ENCODE peak calls at places on chromosomes 16 and 17, in nine cellular contexts. C, D, K, W, F, N, U, L and B are unnamed samples.

GRCh38 chr16:19559242-19559910 is 3.9 kb downstream of the VPS35L start:
- DNase-seq in C (peak), D (peak), K (no peak), W (peak), F (no peak), N (peak), U (no peak), L (peak), B (peak)

GRCh38 chr17:77606146-77606864 is 352.2 kb upstream of the TNRC6C start:
- DNase-seq in C (no peak), D (no peak), K (no peak), W (no peak), F (no peak), N (peak), U (no peak), L (no peak), B (no peak)

GRCh38 chr17:42403150-42403549 is 14.9 kb upstream of the STAT3 start:
- DNase-seq in C (peak), D (no peak), K (no peak), W (no peak), F (no peak), N (no peak), U (no peak), L (no peak), B (no peak)

GRCh38 chr16:2231016-2231931 is 5.0 kb upstream of the DNASE1L2 start:
- DNase-seq in C (no peak), D (no peak), K (no peak), W (peak), F (no peak), N (no peak), U (no peak), L (no peak), B (no peak)

GRCh38 chr17:47789611-47790520 is 31.7 kb downstream of the OSBPL7 start:
- DNase-seq in C (peak), D (peak), K (no peak), W (peak), F (no peak), N (peak), U (no peak), L (peak), B (peak)

GRCh38 chr17:27529230-27529796 is 73.1 kb downstream of the KSR1 start:
- DNase-seq in C (peak), D (peak), K (no peak), W (peak), F (no peak), N (no peak), U (no peak), L (peak), B (no peak)

GRCh38 chr16:89406277-89406888 is 84.0 kb downstream of the ANKRD11 start:
- DNase-seq in C (no peak), D (no peak), K (no peak), W (no peak), F (no peak), N (no peak), U (no peak), L (no peak), B (no peak)

GRCh38 chr16:89847930-89848297 is 19.6 kb downstream of the SPIRE2 start:
- DNase-seq in C (no peak), D (no peak), K (no peak), W (no peak), F (no peak), N (no peak), U (no peak), L (no peak), B (no peak)

GRCh38 chr17:27322026-27322425 is 28.1 kb downstream of the WSB1 start:
- DNase-seq in C (no peak), D (no peak), K (no peak), W (no peak), F (no peak), N (no peak), U (no peak), L (no peak), B (no peak)

GRCh38 chr17:72297326-72298115 is 176.7 kb downstream of the SOX9 start:
- DNase-seq in C (no peak), D (peak), K (no peak), W (peak), F (no peak), N (no peak), U (no peak), L (peak), B (peak)

GRCh38 chr17:19728114-19728495 is 11.7 kb upstream of the SLC47A2 start:
- DNase-seq in C (peak), D (peak), K (peak), W (peak), F (peak), N (peak), U (peak), L (peak), B (peak)

GRCh38 chr17:75155191-75155601 is 884 bp upstream of the JPT1 start:
- DNase-seq in C (no peak), D (no peak), K (no peak), W (peak), F (no peak), N (no peak), U (no peak), L (no peak), B (no peak)

GRCh38 chr17:72117748-72118587 is 2.9 kb upstream of the SOX9 start:
- DNase-seq in C (no peak), D (no peak), K (no peak), W (peak), F (no peak), N (peak), U (no peak), L (no peak), B (no peak)

GRCh38 chr16:55678061-55678935 is 22.5 kb downstream of the SLC6A2 start:
- DNase-seq in C (no peak), D (no peak), K (no peak), W (no peak), F (no peak), N (peak), U (no peak), L (no peak), B (no peak)

GRCh38 chr16:5905935-5906334 is 808.3 kb upstream of the EEF2KMT start:
- DNase-seq in C (no peak), D (no peak), K (no peak), W (peak), F (no peak), N (no peak), U (no peak), L (peak), B (no peak)

GRCh38 chr17:36089888-36090836 is at the start of gene CCL3:
- DNase-seq in C (no peak), D (no peak), K (no peak), W (no peak), F (no peak), N (no peak), U (no peak), L (no peak), B (no peak)

GRCh38 chr16:64615647-64616280 is 506.1 kb downstream of the CDH11 start:
- DNase-seq in C (peak), D (peak), K (no peak), W (peak), F (no peak), N (no peak), U (no peak), L (peak), B (peak)

GRCh38 chr17:8324132-8324531 is 14.1 kb downstream of the ARHGEF15 start:
- DNase-seq in C (no peak), D (no peak), K (no peak), W (no peak), F (no peak), N (no peak), U (no peak), L (no peak), B (no peak)

GRCh38 chr17:21388066-21388465 is 11.9 kb downstream of the KCNJ12 start:
- DNase-seq in C (no peak), D (no peak), K (no peak), W (no peak), F (no peak), N (no peak), U (no peak), L (no peak), B (no peak)

GRCh38 chr16:21646721-21647561 is 5.5 kb downstream of the IGSF6 start:
- DNase-seq in C (no peak), D (no peak), K (no peak), W (peak), F (no peak), N (no peak), U (no peak), L (no peak), B (no peak)

GRCh38 chr17:78256705-78257559 is 25.5 kb downstream of the TMEM235 start:
- DNase-seq in C (peak), D (peak), K (no peak), W (no peak), F (no peak), N (no peak), U (no peak), L (no peak), B (no peak)

GRCh38 chr16:1863681-1864460 is 8.1 kb downstream of the MEIOB start:
- DNase-seq in C (peak), D (peak), K (no peak), W (peak), F (no peak), N (no peak), U (no peak), L (no peak), B (peak)

GRCh38 chr16:76942089-76942488 is 248.9 kb upstream of the MON1B start:
- DNase-seq in C (no peak), D (no peak), K (no peak), W (no peak), F (no peak), N (no peak), U (no peak), L (no peak), B (no peak)

GRCh38 chr17:17966399-17966798 is 5.8 kb downstream of the TOM1L2 start:
- DNase-seq in C (no peak), D (no peak), K (no peak), W (no peak), F (no peak), N (no peak), U (no peak), L (no peak), B (no peak)

GRCh38 chr17:31486351-31487062 is 95.0 kb downstream of the RAB11FIP4 start:
- DNase-seq in C (no peak), D (no peak), K (no peak), W (no peak), F (no peak), N (no peak), U (no peak), L (no peak), B (no peak)

GRCh38 chr17:58534331-58534730 is 19.9 kb upstream of the MTMR4 start:
- DNase-seq in C (no peak), D (no peak), K (no peak), W (no peak), F (no peak), N (no peak), U (no peak), L (no peak), B (no peak)

GRCh38 chr17:2030779-2031163 is 818 bp downstream of the DPH1 start:
- DNase-seq in C (no peak), D (no peak), K (peak), W (no peak), F (no peak), N (no peak), U (no peak), L (no peak), B (peak)
- TF ChIP-seq CTCF in C (peak), D (peak), K (no peak), W (peak), F (peak), N (no peak), U (no peak), L (peak), B (peak)

DNA sequence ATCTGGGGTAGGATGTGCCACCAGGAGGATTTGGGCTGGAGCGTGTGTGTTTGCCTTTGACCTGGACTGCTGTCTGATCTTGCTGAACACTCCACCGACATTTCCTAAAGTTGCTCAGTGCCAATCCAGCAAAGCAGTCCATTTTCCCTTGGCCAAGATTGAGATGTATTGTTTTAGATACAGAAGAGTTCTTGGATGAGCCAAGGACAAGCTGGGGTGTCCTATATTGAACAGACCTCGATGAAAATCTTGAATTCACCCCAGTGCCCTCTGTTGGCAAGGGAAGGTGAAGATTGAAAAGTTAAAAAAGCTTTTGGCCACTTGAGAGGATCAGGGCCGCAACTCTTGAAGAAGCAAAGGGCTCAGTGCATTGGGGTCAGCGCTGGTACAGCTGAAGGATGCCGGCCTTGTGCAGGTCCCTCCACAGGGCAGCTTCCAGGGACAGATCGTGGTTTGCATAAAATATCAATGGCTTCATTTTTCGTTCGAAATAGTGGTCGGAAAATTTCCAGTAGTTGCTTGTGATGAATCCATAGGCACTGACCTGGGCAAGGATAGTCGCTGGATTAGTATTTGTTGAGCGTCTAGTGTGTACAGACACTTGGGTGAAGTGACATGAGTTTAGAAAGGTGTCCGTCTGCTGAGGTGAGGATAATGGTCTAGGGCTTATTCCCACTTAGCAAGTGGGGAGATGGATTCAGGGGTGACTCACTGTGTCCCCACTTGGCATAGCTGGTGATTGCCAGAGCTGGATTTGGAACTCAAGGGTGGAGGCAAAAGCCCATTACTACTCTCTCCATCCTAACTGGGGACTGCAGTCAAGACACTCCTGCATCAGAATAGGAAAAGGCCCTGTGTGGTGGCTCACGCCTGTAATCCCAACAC is 19.7 kb downstream of the ST6GALNAC2 start:
- DNase-seq in C (no peak), D (no peak), K (no peak), W (no peak), F (no peak), N (no peak), U (no peak), L (no peak), B (no peak)
- TF ChIP-seq CTCF in C (no peak), D (no peak), K (no peak), W (no peak), F (no peak), N (no peak), U (no peak), L (no peak), B (no peak)

GRCh38 chr16:74748042-74748709 is 26.4 kb downstream of the FA2H start:
- DNase-seq in C (no peak), D (no peak), K (no peak), W (no peak), F (no peak), N (no peak), U (no peak), L (no peak), B (no peak)
- TF ChIP-seq CTCF in C (no peak), D (no peak), K (no peak), W (no peak), F (no peak), N (no peak), U (no peak), L (no peak), B (no peak)

DNA sequence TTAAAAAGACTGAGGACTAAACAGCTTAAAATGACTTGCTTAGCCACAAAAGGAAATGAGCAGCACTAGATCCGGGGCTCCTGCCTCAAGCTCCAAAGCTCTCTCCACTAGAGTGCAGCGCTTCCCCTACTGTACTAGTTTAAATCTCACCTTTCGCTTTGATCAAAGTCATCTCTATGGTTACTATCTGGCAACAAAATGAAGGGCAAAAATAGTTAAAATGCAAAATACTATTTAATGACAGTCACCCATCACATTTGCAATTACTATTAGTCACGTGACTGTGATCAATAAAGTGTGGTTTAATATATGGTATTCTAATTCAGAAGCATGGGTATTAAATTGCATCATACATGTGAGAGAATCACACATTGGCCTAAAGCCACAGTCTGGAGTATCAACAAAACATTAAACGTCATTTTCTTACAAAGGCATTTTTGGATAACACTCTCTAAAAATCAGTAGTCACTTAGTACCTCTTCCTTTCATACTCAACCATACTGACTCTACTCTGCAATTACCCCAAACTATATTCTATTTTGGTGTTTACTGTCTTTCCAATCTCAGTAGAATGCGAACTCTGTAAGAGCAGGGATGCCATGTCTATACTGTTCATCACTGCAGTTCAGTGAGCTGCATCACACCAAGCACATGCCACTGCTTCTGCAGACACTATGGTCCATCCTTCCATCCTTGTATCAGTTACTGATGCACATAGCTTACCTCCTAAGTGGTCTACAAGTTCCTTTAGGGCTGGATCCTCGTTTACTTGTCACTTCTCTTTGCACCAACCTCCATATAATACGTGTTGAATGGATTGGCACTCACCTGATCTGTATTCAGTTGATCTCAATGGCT is 6.2 kb downstream of the PSMD12 start:
- DNase-seq in C (peak), D (peak), K (no peak), W (peak), F (no peak), N (no peak), U (no peak), L (no peak), B (peak)
- TF ChIP-seq CTCF in C (peak), D (peak), K (no peak), W (peak), F (no peak), N (no peak), U (no peak), L (peak), B (peak)

GRCh38 chr17:73911726-73912359 is 267.6 kb upstream of the SDK2 start:
- DNase-seq in C (no peak), D (no peak), K (no peak), W (no peak), F (no peak), N (peak), U (no peak), L (no peak), B (no peak)
- TF ChIP-seq CTCF in C (no peak), D (no peak), K (no peak), W (no peak), F (no peak), N (no peak), U (no peak), L (no peak), B (no peak)

GRCh38 chr17:61878984-61879612 is 15.8 kb upstream of the BRIP1 start:
- DNase-seq in C (no peak), D (no peak), K (no peak), W (no peak), F (no peak), N (no peak), U (no peak), L (no peak), B (no peak)
- TF ChIP-seq CTCF in C (no peak), D (no peak), K (no peak), W (no peak), F (no peak), N (no peak), U (no peak), L (no peak), B (no peak)

GRCh38 chr16:24906199-24906808 is 60.5 kb downstream of the SLC5A11 start:
- DNase-seq in C (no peak), D (peak), K (no peak), W (peak), F (no peak), N (no peak), U (no peak), L (peak), B (peak)
- TF ChIP-seq CTCF in C (peak), D (peak), K (peak), W (peak), F (peak), N (no peak), U (peak), L (peak), B (peak)